ENCODE peak calls at places on chromosomes 16 and 17, in four cellular contexts. Z, Y, C and O are unnamed samples.

GRCh38 chr16:4882633-4883285 is 35.5 kb downstream of the UBN1 start:
- DNase-seq in Z (peak), Y (no peak), C (peak), O (peak)

GRCh38 chr17:27906238-27906603 is 13.1 kb upstream of the LYRM9 start:
- DNase-seq in Z (no peak), C (no peak), Y (no peak), O (no peak)

GRCh38 chr17:385195-385835 is 32.7 kb upstream of the RPH3AL start:
- DNase-seq in Z (peak), Y (no peak), C (no peak), O (peak)

GRCh38 chr17:78991017-78991783 is 11.5 kb upstream of the LGALS3BP start:
- DNase-seq in Y (no peak), Z (no peak), C (no peak), O (no peak)

GRCh38 chr17:8047769-8048110 is 8.9 kb downstream of the ALOX15B start:
- DNase-seq in C (no peak), Y (no peak), Z (no peak), O (no peak)

GRCh38 chr17:6567528-6568185 is 11.3 kb upstream of the PITPNM3 start:
- DNase-seq in Y (no peak), Z (no peak), C (no peak), O (peak)

GRCh38 chr16:14309906-14310305 is 238.8 kb downstream of the MRTFB start:
- DNase-seq in C (peak), Y (no peak), Z (no peak), O (peak)

GRCh38 chr17:16980813-16981731 is 9.2 kb upstream of the TNFRSF13B start:
- DNase-seq in Y (no peak), Z (no peak), C (no peak), O (no peak)

GRCh38 chr17:57484826-57485565 is 228.7 kb downstream of the MSI2 start:
- DNase-seq in Z (no peak), C (no peak), Y (no peak), O (no peak)

GRCh38 chr16:13068912-13069583 is 167.7 kb downstream of the SHISA9 start:
- DNase-seq in Y (no peak), C (no peak), Z (no peak), O (no peak)

GRCh38 chr17:43669971-43670644 is 8.4 kb upstream of the MEOX1 start:
- DNase-seq in Y (no peak), C (peak), Z (no peak), O (no peak)

GRCh38 chr17:1315891-1316403 is 36.5 kb downstream of the TRARG1 start:
- DNase-seq in C (no peak), Z (peak), Y (no peak), O (no peak)

GRCh38 chr17:82097919-82098168 is 192 bp downstream of the FASN start:
- DNase-seq in Z (no peak), Y (no peak), C (no peak), O (peak)

GRCh38 chr17:75906143-75906884 is 1.6 kb upstream of the MRPL38 start:
- DNase-seq in Y (no peak), Z (no peak), C (no peak), O (no peak)

GRCh38 chr17:57257213-57257873 is 1.0 kb downstream of the MSI2 start:
- DNase-seq in C (no peak), Z (no peak), Y (peak), O (peak)

GRCh38 chr17:10368561-10368960 is 4.2 kb downstream of the MYH13 start:
- DNase-seq in Y (no peak), Z (no peak), C (no peak), O (no peak)

GRCh38 chr16:63684702-63685101 is 1437.2 kb downstream of the CDH11 start:
- DNase-seq in Y (no peak), C (no peak), Z (no peak), O (no peak)

GRCh38 chr17:81071761-81072741 is 37.1 kb downstream of the BAIAP2 start:
- DNase-seq in Z (no peak), Y (no peak), C (no peak), O (no peak)

GRCh38 chr16:82059983-82060421 is 24.9 kb downstream of the HSD17B2 start:
- DNase-seq in Y (no peak), C (no peak), Z (no peak), O (peak)

GRCh38 chr17:33932996-33933395 is 322.1 kb upstream of the CCL2 start:
- DNase-seq in C (no peak), Y (no peak), Z (no peak), O (no peak)